ENCODE peak calls at places on chromosome 14, in six cellular contexts. T, B, C, K, O and P are unnamed samples.

GRCh38 chr14:68774771-68775613 is 17.9 kb downstream of the ZFP36L1 start:
- ATAC-seq in B (no peak), K (no peak), O (no peak), C (no peak), T (no peak), P (no peak)

GRCh38 chr14:80017796-80018195 is 193.5 kb downstream of the DIO2 start:
- ATAC-seq in C (no peak), K (no peak), B (no peak), T (no peak), O (no peak), P (no peak)

GRCh38 chr14:36496346-36496745 is 23.7 kb downstream of the NKX2-1 start:
- ATAC-seq in C (no peak), T (no peak), O (no peak), B (no peak), K (no peak), P (no peak)

GRCh38 chr14:37546621-37547447 is 48.2 kb downstream of the FOXA1 start:
- ATAC-seq in K (peak), O (no peak), B (no peak), C (no peak), T (peak), P (no peak)

GRCh38 chr14:49879683-49880204 is 13.1 kb upstream of the ARF6 start:
- ATAC-seq in C (peak), K (peak), T (peak), B (peak), O (peak), P (peak)

GRCh38 chr14:39939023-39939422 is 506.8 kb upstream of the FBXO33 start:
- ATAC-seq in C (no peak), O (no peak), T (no peak), B (no peak), K (no peak), P (no peak)

GRCh38 chr14:57391609-57392195 is 1.3 kb downstream of the NAA30 start:
- ATAC-seq in O (no peak), T (no peak), K (no peak), C (no peak), B (no peak), P (no peak)

GRCh38 chr14:100122481-100123215 is 36.8 kb downstream of the DEGS2 start:
- ATAC-seq in T (no peak), C (peak), B (no peak), O (no peak), K (no peak), P (no peak)